ENCODE peak calls at places on chromosomes 4 and X, in eight cellular contexts. X is breast epithelium, C is mucosa of descending colon, O is GM23338, Q is ovary, R is nephron progenitor cell, W is epithelial cell of proximal tubule, S is GM12865. J is an unnamed sample.

GRCh38 chr4:183337349-183337748 is 15.1 kb upstream of the CLDN24 start:
- DNase-seq in O (no peak), R (no peak), C (no peak), X (no peak), S (no peak), W (no peak), Q (no peak), J (no peak)

GRCh38 chrX:1380672-1381233 is 11.2 kb downstream of the SLC25A6 start:
- DNase-seq in S (no peak), R (no peak), Q (no peak), X (peak), O (no peak), C (peak), W (no peak), J (peak)

GRCh38 chrX:9938516-9938915 is 28.6 kb upstream of the CLDN34 start:
- DNase-seq in W (no peak), R (no peak), C (no peak), O (no peak), S (no peak), X (no peak), Q (no peak), J (no peak)

GRCh38 chr4:143558823-143559756 is 45.6 kb downstream of the SMARCA5 start:
- DNase-seq in C (peak), W (peak), X (peak), R (peak), Q (peak), O (peak), S (peak), J (peak)

GRCh38 chr4:7186081-7186480 is 6.3 kb upstream of the SORCS2 start:
- DNase-seq in W (no peak), R (peak), O (peak), Q (no peak), X (peak), C (peak), S (no peak), J (peak)

GRCh38 chr4:128803783-128804182 is 5.7 kb upstream of the JADE1 start:
- DNase-seq in O (no peak), Q (no peak), X (no peak), R (no peak), C (peak), W (no peak), S (peak), J (no peak)

GRCh38 chr4:101141230-101141629 is 206.1 kb downstream of the PPP3CA start:
- DNase-seq in S (peak), C (no peak), O (no peak), W (no peak), Q (no peak), R (no peak), X (no peak), J (no peak)

GRCh38 chrX:70062961-70063550 is 799 bp downstream of the OTUD6A start:
- DNase-seq in C (no peak), R (no peak), W (no peak), O (no peak), Q (no peak), X (no peak), S (no peak), J (no peak)

GRCh38 chrX:27399146-27399456 is 64.0 kb downstream of the PPP4R3C start:
- DNase-seq in R (no peak), C (no peak), Q (no peak), X (no peak), S (no peak), O (no peak), W (no peak), J (no peak)

GRCh38 chr4:139469869-139470268 is 15.9 kb downstream of the RAB33B start:
- DNase-seq in O (no peak), R (no peak), W (no peak), C (no peak), X (no peak), S (no peak), Q (no peak), J (no peak)

GRCh38 chrX:63656871-63657580 is 128.0 kb downstream of the ARHGEF9 start:
- DNase-seq in C (no peak), Q (no peak), O (no peak), R (no peak), W (no peak), X (no peak), S (no peak), J (no peak)

GRCh38 chrX:38552721-38553120 is 8.6 kb upstream of the TSPAN7 start:
- DNase-seq in Q (no peak), W (no peak), C (no peak), X (no peak), S (no peak), O (no peak), R (no peak), J (no peak)

GRCh38 chr4:6910340-6910959 is 824 bp downstream of the TBC1D14 start:
- DNase-seq in O (peak), Q (no peak), S (no peak), C (no peak), W (no peak), R (peak), X (no peak), J (no peak)

GRCh38 chrX:136162827-136163427 is 15.6 kb downstream of the FHL1 start:
- DNase-seq in W (no peak), S (peak), Q (no peak), X (no peak), R (peak), O (peak), C (peak), J (peak)

GRCh38 chrX:68415289-68415688 is 18.0 kb downstream of the OPHN1 start:
- DNase-seq in X (no peak), S (no peak), Q (no peak), W (no peak), C (peak), O (no peak), R (no peak), J (no peak)

GRCh38 chr4:173748353-173748752 is 218.3 kb upstream of the HAND2 start:
- DNase-seq in C (peak), O (no peak), X (no peak), W (no peak), R (no peak), S (no peak), Q (no peak), J (no peak)

GRCh38 chr4:120156115-120156718 is 89.6 kb upstream of the MAD2L1 start:
- DNase-seq in W (peak), R (peak), S (peak), X (no peak), C (peak), Q (no peak), O (peak), J (peak)

GRCh38 chrX:9899640-9900075 is 67.5 kb upstream of the CLDN34 start:
- DNase-seq in Q (no peak), O (no peak), W (no peak), R (peak), X (no peak), C (peak), S (peak), J (no peak)

GRCh38 chrX:43813319-43813718 is 68.9 kb downstream of the MAOB start:
- DNase-seq in O (no peak), W (no peak), R (no peak), X (no peak), Q (no peak), C (no peak), S (no peak), J (no peak)

GRCh38 chrX:10350991-10351390 is 194.2 kb downstream of the CLCN4 start:
- DNase-seq in Q (no peak), S (no peak), W (no peak), C (no peak), X (no peak), R (no peak), O (no peak), J (no peak)

GRCh38 chr4:2269618-2270163 is 7.8 kb upstream of the MXD4 start:
- DNase-seq in W (no peak), R (no peak), C (no peak), X (no peak), Q (peak), O (no peak), S (no peak), J (no peak)

GRCh38 chr4:89752932-89753598 is 83.9 kb downstream of the SNCA start:
- DNase-seq in X (no peak), R (peak), S (no peak), C (no peak), Q (no peak), O (no peak), W (peak), J (no peak)

GRCh38 chrX:51891821-51892551 is 1.4 kb upstream of the MAGED1 start:
- DNase-seq in W (no peak), O (peak), Q (peak), S (peak), X (no peak), R (no peak), C (peak), J (no peak)

GRCh38 chr4:116358633-116359222 is 726.6 kb downstream of the TRAM1L1 start:
- DNase-seq in S (peak), X (no peak), R (peak), Q (no peak), W (peak), O (peak), C (peak), J (peak)
- TF ChIP-seq CTCF in S (peak), X (no peak), R (peak), Q (no peak), W (peak), O (peak), C (no peak), J (peak)

GRCh38 chr4:125317526-125317880 is 2.7 kb downstream of the FAT4 start:
- DNase-seq in Q (peak), O (peak), S (no peak), X (no peak), W (no peak), C (peak), R (peak), J (peak)
- TF ChIP-seq CTCF in Q (no peak), O (peak), S (no peak), X (no peak), W (peak), C (no peak), R (peak), J (no peak)

GRCh38 chr4:176641237-176641636 is 151.5 kb downstream of the VEGFC start:
- DNase-seq in X (no peak), R (no peak), O (no peak), Q (no peak), S (no peak), C (no peak), W (no peak), J (no peak)

GRCh38 chr4:176635372-176636261 is 157.1 kb downstream of the VEGFC start:
- DNase-seq in W (no peak), C (no peak), X (no peak), S (peak), R (no peak), O (no peak), Q (no peak), J (no peak)

GRCh38 chr4:176642472-176642871 is 150.2 kb downstream of the VEGFC start:
- DNase-seq in W (no peak), S (peak), R (no peak), C (no peak), O (peak), X (no peak), Q (no peak), J (peak)

DNA sequence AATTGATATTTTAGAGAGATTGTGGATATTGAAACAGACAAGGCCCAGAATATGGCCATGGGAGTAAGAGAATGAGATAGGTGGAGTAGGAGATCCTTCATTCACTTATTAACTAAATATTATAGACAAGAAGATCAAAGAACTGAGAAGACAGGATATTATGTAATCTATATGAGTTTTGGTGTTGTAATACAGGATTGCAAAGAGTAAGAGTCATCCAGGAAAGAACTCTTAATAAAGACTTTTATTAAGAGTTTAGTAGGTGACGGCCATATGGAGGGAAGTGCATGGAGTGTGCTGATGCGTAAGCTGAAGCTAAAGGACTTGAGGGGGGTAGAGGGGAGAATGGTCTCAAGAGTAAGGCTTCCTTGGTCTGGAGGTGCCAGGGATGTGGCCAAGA is 153.7 kb downstream of the VEGFC start:
- DNase-seq in S (no peak), W (no peak), Q (no peak), R (no peak), X (no peak), C (no peak), O (no peak), J (no peak)
- TF ChIP-seq CTCF in S (no peak), W (no peak), Q (no peak), R (no peak), X (no peak), C (no peak), O (no peak), J (no peak)

GRCh38 chr4:53620956-53621355 is 29.7 kb upstream of the LNX1 start:
- DNase-seq in W (no peak), X (no peak), S (no peak), R (no peak), C (no peak), Q (no peak), O (peak), J (no peak)

GRCh38 chr4:53618321-53618720 is 27.0 kb upstream of the LNX1 start:
- DNase-seq in Q (no peak), C (no peak), W (no peak), S (no peak), O (no peak), X (no peak), R (no peak), J (no peak)

GRCh38 chr4:53619431-53619830 is 28.1 kb upstream of the LNX1 start:
- DNase-seq in O (no peak), C (no peak), Q (no peak), W (no peak), R (no peak), S (no peak), X (no peak), J (no peak)

GRCh38 chr4:53617101-53617680 is 25.9 kb upstream of the LNX1 start:
- DNase-seq in R (no peak), C (no peak), Q (no peak), S (no peak), O (no peak), W (no peak), X (no peak), J (no peak)

GRCh38 chr4:53622739-53623151 is 31.5 kb upstream of the LNX1 start:
- DNase-seq in R (no peak), O (no peak), Q (no peak), C (no peak), S (no peak), X (no peak), W (no peak), J (no peak)
- TF ChIP-seq CTCF in R (no peak), O (no peak), Q (no peak), C (no peak), S (no peak), X (no peak), W (no peak), J (no peak)